ENCODE peak calls at places on chromosomes 6 and 20, in four cellular contexts. L is B cell, X is MCF 10A, Z is foreskin keratinocyte. R is an unnamed sample.

GRCh38 chr6:3609388-3609787 is 142.1 kb downstream of the PXDC1 start:
- DNase-seq in L (no peak), Z (no peak), X (no peak), R (no peak)

GRCh38 chr20:38631155-38632022 is 29.8 kb downstream of the ARHGAP40 start:
- DNase-seq in Z (no peak), X (no peak), L (no peak), R (no peak)

GRCh38 chr20:61502433-61502832 is 250.4 kb downstream of the CDH4 start:
- DNase-seq in Z (no peak), X (no peak), L (no peak), R (no peak)

GRCh38 chr20:47677314-47678129 is 107.8 kb downstream of the SULF2 start:
- DNase-seq in Z (no peak), L (peak; percentile 60), X (peak; percentile 60), R (peak; percentile 85)

GRCh38 chr20:21047981-21048380 is 58.2 kb downstream of the LINC00237 start:
- DNase-seq in X (peak; percentile 65), Z (no peak), L (no peak), R (no peak)

GRCh38 chr6:13445005-13445743 is 42.2 kb downstream of the GFOD1 start:
- DNase-seq in X (peak; percentile 87), Z (peak; percentile 47), L (no peak), R (no peak)

GRCh38 chr6:119322715-119323350 is 26.7 kb downstream of the MAN1A1 start:
- DNase-seq in Z (no peak), X (no peak), L (no peak), R (no peak)

GRCh38 chr6:24489881-24490280 is 503 bp upstream of the GPLD1 start:
- DNase-seq in X (peak; percentile 78), L (no peak), Z (no peak), R (no peak)

GRCh38 chr20:10077081-10077471 is 42.3 kb downstream of the ANKEF1 start:
- DNase-seq in Z (no peak), L (no peak), X (no peak), R (no peak)

GRCh38 chr20:24032412-24032898 is 43.9 kb upstream of the GGTLC1 start:
- DNase-seq in Z (no peak), L (no peak), X (no peak), R (no peak)
- TF ChIP-seq CTCF in Z (no peak), L (no peak), X (no peak), R (no peak)

DNA sequence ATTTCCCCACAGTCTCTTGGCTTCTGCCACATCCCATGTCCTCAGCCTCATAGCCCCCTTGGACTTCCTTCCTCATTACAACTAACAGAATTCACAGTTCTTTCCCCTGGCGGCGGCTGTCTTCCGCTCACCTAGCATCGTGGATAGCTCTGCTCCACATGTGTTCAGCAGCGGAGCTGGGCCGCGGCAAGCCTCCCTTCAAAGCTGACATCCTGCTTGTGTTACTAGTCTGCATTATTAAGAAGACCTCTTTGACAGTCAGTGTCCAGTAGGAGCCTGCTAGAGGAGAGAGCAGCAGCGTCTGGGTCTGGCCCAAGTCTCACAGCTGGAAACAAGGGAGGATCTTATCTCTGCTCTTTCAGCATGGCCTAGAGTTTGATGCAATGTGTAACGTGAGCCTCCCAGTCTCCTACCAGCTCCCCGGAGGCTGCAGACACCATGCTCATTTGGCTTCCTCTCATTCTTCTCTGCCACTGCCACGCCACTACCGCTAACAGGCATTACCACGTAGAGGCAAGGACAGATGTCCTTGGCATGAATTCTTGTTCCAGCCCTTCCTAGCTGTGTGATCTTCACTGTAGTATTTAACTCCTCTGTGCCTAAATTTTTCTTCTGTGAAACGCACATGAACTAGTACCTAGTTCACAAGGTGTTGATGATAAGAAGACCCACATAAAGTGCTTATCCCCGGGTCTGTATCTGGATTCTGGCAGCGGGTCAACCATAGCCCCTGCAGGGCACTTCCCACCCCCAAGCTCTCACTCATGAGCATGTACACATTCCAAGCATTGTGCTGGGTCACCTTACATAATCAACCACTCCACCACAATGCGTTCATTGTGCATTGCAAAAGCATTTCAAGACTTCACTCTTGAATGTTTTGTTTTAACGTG is 107.1 kb upstream of the BACH2 start:
- DNase-seq in Z (no peak), X (peak; percentile 78), L (no peak), R (no peak)
- TF ChIP-seq CTCF in Z (no peak), X (no peak), L (no peak), R (no peak)

DNA sequence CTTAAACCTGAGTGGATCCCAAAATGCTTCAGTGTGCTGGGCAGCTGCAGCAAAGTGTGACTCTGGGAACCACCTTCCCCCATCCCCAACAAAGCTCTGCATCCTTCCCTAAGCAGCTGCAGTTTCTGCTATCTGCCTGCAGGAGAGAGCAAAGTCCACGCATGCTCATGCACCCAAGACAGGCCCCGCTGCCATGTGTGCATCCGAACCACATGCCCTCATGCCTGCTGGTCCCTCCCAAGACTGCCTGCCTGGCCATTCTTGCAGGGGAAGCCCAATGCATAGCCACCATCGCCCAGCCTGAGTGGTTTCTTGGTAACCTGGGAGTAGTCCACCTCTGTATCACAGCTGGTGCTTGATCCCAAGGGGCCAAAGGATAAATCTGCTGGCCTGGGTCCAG is 94.3 kb upstream of the OLIG3 start:
- DNase-seq in X (no peak), Z (no peak), L (no peak), R (no peak)
- TF ChIP-seq CTCF in X (no peak), Z (no peak), L (no peak), R (no peak)

DNA sequence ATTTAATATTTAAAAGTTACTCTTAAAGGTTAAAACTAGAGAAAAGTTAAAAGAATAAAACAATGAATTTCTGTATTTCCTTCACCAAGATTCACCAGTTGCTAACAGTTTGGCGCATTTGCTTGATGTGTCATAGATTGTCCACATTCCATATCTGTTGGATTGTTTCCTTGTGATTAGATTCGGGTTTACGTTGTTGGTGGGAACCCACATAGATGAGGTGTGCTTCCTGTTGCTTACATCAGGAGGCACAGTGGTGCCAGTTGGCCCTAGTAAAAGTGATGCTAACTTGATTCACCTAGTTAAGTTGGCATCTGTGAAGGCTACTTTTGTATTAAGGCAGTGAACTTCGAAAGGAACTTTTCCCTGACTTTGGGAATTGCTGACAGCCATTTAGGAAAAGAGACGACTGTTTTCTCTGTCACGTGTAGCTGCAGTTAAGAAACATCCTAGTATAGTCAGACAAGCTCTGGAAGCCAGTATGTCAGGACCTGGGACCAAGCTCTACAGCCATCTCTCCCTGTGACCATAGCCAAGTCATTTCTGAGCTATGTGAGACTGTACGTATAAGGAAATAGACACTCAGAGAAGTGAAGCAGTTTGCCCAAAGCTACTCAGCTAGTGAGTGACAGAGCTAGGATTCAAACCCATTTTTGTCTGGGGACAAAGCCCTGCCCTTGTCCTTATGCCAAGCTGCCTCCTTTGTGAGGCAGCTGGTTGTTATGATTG is 49.0 kb downstream of the PPARD start:
- DNase-seq in X (peak; percentile 79), L (no peak), Z (peak; percentile 97), R (no peak)
- TF ChIP-seq CTCF in X (peak; percentile 22), L (no peak), Z (peak; percentile 63), R (no peak)

R was measured in GM13977.